ENCODE peak calls at places on chromosomes 1 and 21, in four cellular contexts. One of them, this sample, is unnamed.

GRCh38 chr1:108503062-108503740 is 53.1 kb downstream of the NBPF6 start:
- DNase-seq in tibial nerve: no peak
- DNase-seq in adrenal gland: no peak
- DNase-seq in PC-3: peak
- DNase-seq in this sample: peak

GRCh38 chr1:25927541-25928265 is 21.5 kb upstream of the STMN1 start:
- DNase-seq in PC-3: no peak
- DNase-seq in adrenal gland: no peak
- DNase-seq in tibial nerve: no peak
- DNase-seq in this sample: no peak

GRCh38 chr1:188709146-188709545 is 1768.5 kb downstream of the BRINP3 start:
- DNase-seq in tibial nerve: no peak
- DNase-seq in adrenal gland: no peak
- DNase-seq in PC-3: no peak
- DNase-seq in this sample: no peak

GRCh38 chr1:183070234-183070922 is 47.2 kb downstream of the LAMC1 start:
- DNase-seq in adrenal gland: no peak
- DNase-seq in tibial nerve: no peak
- DNase-seq in PC-3: no peak
- DNase-seq in this sample: no peak

GRCh38 chr1:9341301-9341845 is 48.7 kb downstream of the SPSB1 start:
- DNase-seq in adrenal gland: no peak
- DNase-seq in tibial nerve: no peak
- DNase-seq in PC-3: no peak
- DNase-seq in this sample: no peak

GRCh38 chr1:41414716-41415306 is 53.6 kb downstream of the FOXO6 start:
- DNase-seq in PC-3: peak
- DNase-seq in tibial nerve: no peak
- DNase-seq in adrenal gland: no peak
- DNase-seq in this sample: no peak

GRCh38 chr1:62977321-62977720 is 193.4 kb downstream of the ATG4C start:
- DNase-seq in PC-3: no peak
- DNase-seq in adrenal gland: no peak
- DNase-seq in tibial nerve: no peak
- DNase-seq in this sample: peak

GRCh38 chr1:215433237-215433636 is 133.9 kb upstream of the KCTD3 start:
- DNase-seq in adrenal gland: no peak
- DNase-seq in PC-3: no peak
- DNase-seq in tibial nerve: no peak
- DNase-seq in this sample: no peak

GRCh38 chr21:41133896-41134522 is 34.0 kb upstream of the BACE2 start:
- DNase-seq in tibial nerve: peak
- DNase-seq in adrenal gland: no peak
- DNase-seq in PC-3: peak
- DNase-seq in this sample: peak

GRCh38 chr1:218297867-218298266 is 12.8 kb downstream of the RRP15 start:
- DNase-seq in adrenal gland: no peak
- DNase-seq in PC-3: peak
- DNase-seq in tibial nerve: no peak
- DNase-seq in this sample: peak

GRCh38 chr1:181038399-181038873 is 4.7 kb downstream of the MR1 start:
- DNase-seq in adrenal gland: peak
- DNase-seq in PC-3: peak
- DNase-seq in tibial nerve: peak
- DNase-seq in this sample: peak

GRCh38 chr1:69993787-69994186 is 211.6 kb downstream of the LRRC40 start:
- DNase-seq in tibial nerve: no peak
- DNase-seq in PC-3: no peak
- DNase-seq in adrenal gland: no peak
- DNase-seq in this sample: no peak

GRCh38 chr1:91092503-91092902 is 70.7 kb upstream of the ZNF644 start:
- DNase-seq in PC-3: peak
- DNase-seq in adrenal gland: no peak
- DNase-seq in tibial nerve: no peak
- DNase-seq in this sample: no peak

GRCh38 chr1:154599658-154600057 is 8.3 kb downstream of the ADAR start:
- DNase-seq in tibial nerve: no peak
- DNase-seq in adrenal gland: no peak
- DNase-seq in PC-3: no peak
- DNase-seq in this sample: no peak

GRCh38 chr1:81887421-81887820 is 86.7 kb downstream of the ADGRL2 start:
- DNase-seq in adrenal gland: no peak
- DNase-seq in PC-3: no peak
- DNase-seq in tibial nerve: no peak
- DNase-seq in this sample: no peak

GRCh38 chr1:3054474-3054873 is 14.5 kb upstream of the PRDM16 start:
- DNase-seq in tibial nerve: no peak
- DNase-seq in adrenal gland: no peak
- DNase-seq in PC-3: no peak
- DNase-seq in this sample: no peak

GRCh38 chr1:226104671-226105121 is 42.2 kb downstream of the H3-3A start:
- DNase-seq in PC-3: peak
- DNase-seq in tibial nerve: no peak
- DNase-seq in adrenal gland: no peak
- DNase-seq in this sample: peak

GRCh38 chr1:33178836-33179439 is 2.9 kb downstream of the TRIM62 start:
- DNase-seq in PC-3: no peak
- DNase-seq in adrenal gland: no peak
- DNase-seq in tibial nerve: no peak
- DNase-seq in this sample: no peak

GRCh38 chr1:41891403-41891896 is 27.3 kb downstream of the HIVEP3 start:
- DNase-seq in adrenal gland: no peak
- DNase-seq in tibial nerve: no peak
- DNase-seq in PC-3: no peak
- DNase-seq in this sample: peak

GRCh38 chr1:152313319-152313801 is 11.7 kb downstream of the FLG start:
- DNase-seq in adrenal gland: no peak
- DNase-seq in tibial nerve: no peak
- DNase-seq in PC-3: no peak
- DNase-seq in this sample: no peak

GRCh38 chr1:159791461-159791860 is 10.7 kb downstream of the DUSP23 start:
- DNase-seq in adrenal gland: no peak
- DNase-seq in PC-3: peak
- DNase-seq in tibial nerve: no peak
- DNase-seq in this sample: no peak

GRCh38 chr21:45248893-45249381 is 38.8 kb downstream of the POFUT2 start:
- DNase-seq in adrenal gland: no peak
- DNase-seq in PC-3: no peak
- DNase-seq in tibial nerve: no peak
- DNase-seq in this sample: peak

GRCh38 chr1:27816921-27817630 is 13.5 kb upstream of the PPP1R8 start:
- DNase-seq in tibial nerve: no peak
- DNase-seq in PC-3: no peak
- DNase-seq in adrenal gland: no peak
- DNase-seq in this sample: peak

GRCh38 chr1:44807364-44808062 is 362 bp upstream of the DYNLT4 start:
- DNase-seq in adrenal gland: peak
- DNase-seq in tibial nerve: peak
- DNase-seq in PC-3: peak
- DNase-seq in this sample: peak

DNA sequence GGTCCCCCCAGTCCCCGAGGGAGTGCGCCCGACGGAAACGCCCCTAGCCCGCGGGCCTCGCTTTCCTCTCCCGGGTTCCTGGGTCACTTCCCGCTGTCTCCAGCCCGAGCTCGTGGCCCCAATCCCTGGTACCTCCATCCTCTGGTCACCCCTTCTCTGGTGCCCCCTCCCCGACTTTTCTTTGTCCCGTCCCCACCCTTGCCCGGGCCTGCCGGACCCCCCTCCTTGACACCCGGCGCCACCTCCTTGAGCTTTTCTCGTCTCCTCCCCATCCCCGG is 320 bp upstream of the RIPPLY3 start:
- DNase-seq in adrenal gland: no peak
- DNase-seq in tibial nerve: no peak
- DNase-seq in PC-3: no peak
- DNase-seq in this sample: no peak
- H3K4me3 ChIP-seq in adrenal gland: peak
- H3K4me3 ChIP-seq in tibial nerve: peak
- H3K4me3 ChIP-seq in PC-3: peak
- H3K4me3 ChIP-seq in this sample: peak

DNA sequence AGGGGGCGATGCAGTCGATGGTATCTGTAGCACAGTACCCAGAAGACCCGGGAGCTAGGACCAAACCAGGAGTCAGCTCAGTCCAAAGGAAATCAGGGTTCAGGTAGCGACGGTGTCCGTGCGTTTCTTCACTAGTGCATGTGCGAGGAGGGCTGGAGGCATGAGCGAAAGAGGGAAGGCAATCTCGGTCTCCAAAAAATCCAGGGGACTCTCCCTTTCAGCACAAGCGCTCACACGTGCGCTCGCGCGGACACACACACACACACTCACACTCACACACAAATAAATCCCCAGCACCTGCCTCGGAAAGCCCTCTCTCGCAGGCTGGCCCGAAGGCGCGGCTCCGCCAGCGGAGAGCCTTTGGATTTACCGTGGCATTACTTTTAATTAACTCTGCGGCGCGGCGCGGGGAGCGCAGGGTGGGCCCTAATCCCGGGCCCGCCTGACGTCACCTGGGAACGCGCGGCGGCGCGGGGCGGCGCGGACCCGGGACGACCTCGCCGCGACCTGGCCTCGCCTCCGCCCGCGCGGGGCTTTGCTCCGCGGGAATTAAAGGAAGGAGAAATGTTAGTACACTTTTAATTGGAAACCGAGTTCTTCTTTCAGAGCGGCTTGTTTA is 121.2 kb downstream of the LMX1A start:
- DNase-seq in PC-3: no peak
- DNase-seq in adrenal gland: no peak
- DNase-seq in tibial nerve: no peak
- DNase-seq in this sample: no peak
- H3K4me3 ChIP-seq in PC-3: no peak
- H3K4me3 ChIP-seq in adrenal gland: peak
- H3K4me3 ChIP-seq in tibial nerve: no peak
- H3K4me3 ChIP-seq in this sample: no peak

DNA sequence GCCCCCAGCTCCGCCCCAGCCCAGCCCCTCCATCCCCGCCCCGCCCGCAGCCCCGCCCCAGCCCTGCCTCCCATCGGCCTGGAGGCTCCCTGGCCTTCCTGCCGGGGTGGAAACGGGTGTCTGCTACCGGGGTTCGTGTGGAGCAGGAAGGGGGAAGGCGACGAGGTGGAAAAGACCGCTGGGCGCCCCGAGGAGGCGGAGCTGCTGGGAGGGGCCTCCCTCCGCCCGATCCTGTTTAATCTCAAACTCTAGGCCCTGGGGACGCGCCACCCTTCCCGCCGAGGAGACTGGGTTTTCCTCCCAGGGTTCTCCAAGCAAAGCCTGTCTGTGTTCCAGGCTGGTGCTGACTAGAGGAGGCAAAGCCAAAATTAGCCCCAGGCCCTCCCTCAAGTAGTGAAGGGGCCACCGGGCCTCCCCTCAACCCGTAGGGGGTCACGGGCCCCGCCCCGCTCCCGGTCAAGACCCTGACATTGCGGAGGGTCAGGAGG is 16.2 kb upstream of the TTLL10 start:
- DNase-seq in PC-3: peak
- DNase-seq in tibial nerve: peak
- DNase-seq in adrenal gland: peak
- DNase-seq in this sample: peak
- H3K4me3 ChIP-seq in PC-3: peak
- H3K4me3 ChIP-seq in tibial nerve: peak
- H3K4me3 ChIP-seq in adrenal gland: peak
- H3K4me3 ChIP-seq in this sample: peak

DNA sequence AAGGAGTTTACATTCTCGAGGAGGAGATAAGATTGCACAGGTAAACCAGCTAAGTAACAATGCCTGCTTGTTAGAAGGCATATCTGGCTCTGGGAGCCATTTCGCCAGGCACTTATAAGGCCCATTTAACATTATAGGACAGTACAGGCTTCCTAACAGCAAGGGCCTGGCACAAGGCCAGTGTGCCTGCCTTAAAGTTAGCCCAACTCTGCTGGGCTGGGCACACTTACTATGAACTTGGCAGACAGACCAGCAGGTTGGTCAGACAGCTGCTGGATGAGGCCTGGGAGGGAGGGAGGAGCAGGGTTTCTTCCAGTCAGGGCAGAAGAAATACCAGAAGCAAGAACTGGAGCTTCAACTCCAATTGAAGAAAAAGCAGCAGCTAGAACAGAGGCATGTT is 4.7 kb downstream of the CACHD1 start:
- DNase-seq in tibial nerve: no peak
- DNase-seq in PC-3: peak
- DNase-seq in adrenal gland: peak
- DNase-seq in this sample: no peak
- H3K4me3 ChIP-seq in tibial nerve: no peak
- H3K4me3 ChIP-seq in PC-3: no peak
- H3K4me3 ChIP-seq in adrenal gland: no peak
- H3K4me3 ChIP-seq in this sample: no peak

DNA sequence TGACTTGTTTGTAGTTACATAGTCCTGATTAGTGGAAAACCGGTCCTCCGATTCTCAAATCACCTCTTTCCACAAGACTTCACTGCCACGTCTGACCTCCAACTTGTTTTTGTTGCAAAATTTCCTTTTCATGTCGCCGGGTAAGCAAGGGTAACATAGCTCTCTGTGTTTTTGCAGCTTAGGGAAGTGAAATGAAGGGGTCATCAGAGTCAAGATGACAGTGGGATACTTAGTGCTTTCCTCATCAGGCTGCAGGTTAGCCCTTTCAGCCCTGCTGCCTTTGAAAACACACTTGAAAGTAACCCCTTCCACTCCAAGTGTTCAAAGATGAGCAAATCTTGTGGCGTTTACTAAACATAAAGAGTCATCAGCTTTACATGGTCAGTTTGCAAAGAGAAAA is 217.9 kb downstream of the USP25 start:
- DNase-seq in tibial nerve: no peak
- DNase-seq in PC-3: no peak
- DNase-seq in adrenal gland: no peak
- DNase-seq in this sample: no peak
- H3K4me3 ChIP-seq in tibial nerve: no peak
- H3K4me3 ChIP-seq in PC-3: no peak
- H3K4me3 ChIP-seq in adrenal gland: peak
- H3K4me3 ChIP-seq in this sample: peak

GRCh38 chr1:210236386-210236839 is 3.8 kb downstream of the SERTAD4 start:
- DNase-seq in tibial nerve: no peak
- DNase-seq in adrenal gland: no peak
- DNase-seq in PC-3: no peak
- DNase-seq in this sample: no peak
- H3K4me3 ChIP-seq in tibial nerve: no peak
- H3K4me3 ChIP-seq in adrenal gland: no peak
- H3K4me3 ChIP-seq in PC-3: no peak
- H3K4me3 ChIP-seq in this sample: no peak

DNA sequence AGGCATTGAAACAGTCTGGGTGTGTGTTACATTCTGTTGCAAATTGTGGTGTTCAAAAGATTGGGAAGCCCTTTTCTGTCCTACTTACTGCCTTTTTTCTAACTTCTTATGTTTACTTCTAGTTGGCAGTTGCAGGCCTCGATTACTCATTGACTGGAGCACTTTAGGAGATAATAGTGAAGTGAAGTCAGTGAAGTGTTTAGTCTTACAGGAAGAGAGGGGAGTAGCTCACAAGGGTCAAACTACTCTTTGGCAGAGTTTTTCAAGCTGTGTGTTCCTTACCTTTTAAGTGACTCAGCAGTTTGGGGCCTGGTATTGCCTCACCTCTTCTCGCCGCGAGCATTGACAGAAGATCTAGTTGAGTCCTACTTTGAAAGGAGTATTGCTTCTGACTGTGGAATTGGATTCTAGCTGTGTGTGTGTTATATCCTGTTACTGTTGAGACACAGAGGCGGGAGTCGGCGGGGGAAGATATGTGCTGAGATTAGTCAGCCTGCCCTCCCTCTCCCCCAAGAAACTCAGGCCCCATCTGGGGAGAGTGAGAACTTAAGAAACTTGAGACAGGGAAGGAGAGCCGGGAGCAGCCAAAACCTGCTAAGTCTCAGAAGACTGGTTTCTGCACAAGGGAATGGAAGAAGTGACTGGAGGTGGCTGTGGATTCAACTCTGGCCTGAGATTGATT is 19.3 kb downstream of the AHCYL1 start:
- DNase-seq in PC-3: peak
- DNase-seq in adrenal gland: peak
- DNase-seq in tibial nerve: peak
- DNase-seq in this sample: peak
- H3K4me3 ChIP-seq in PC-3: peak
- H3K4me3 ChIP-seq in adrenal gland: peak
- H3K4me3 ChIP-seq in tibial nerve: no peak
- H3K4me3 ChIP-seq in this sample: peak